ENCODE peak calls at places on chromosomes 6 and 20, in six cellular contexts. Q, K, C, Z, F and B are unnamed samples.

GRCh38 chr20:62742979-62743776 is 34.5 kb downstream of the NTSR1 start:
- DNase-seq in K (peak), Q (no peak), Z (no peak), C (no peak), F (no peak), B (peak)

GRCh38 chr20:309841-310644 is 12.7 kb downstream of the ZCCHC3 start:
- DNase-seq in F (peak), C (peak), Q (no peak), Z (no peak), K (peak), B (peak)

GRCh38 chr6:36269834-36270705 is at the start of gene PNPLA1:
- DNase-seq in Z (no peak), C (no peak), F (no peak), K (no peak), Q (peak), B (no peak)

GRCh38 chr6:32290886-32291450 is 67.1 kb upstream of the NOTCH4 start:
- DNase-seq in K (no peak), Q (no peak), F (no peak), C (peak), Z (peak), B (no peak)

GRCh38 chr6:11492444-11493300 is 44.9 kb upstream of the TMEM170B start:
- DNase-seq in K (no peak), Q (no peak), Z (no peak), F (no peak), C (no peak), B (no peak)

GRCh38 chr20:13799974-13800373 is 15.1 kb downstream of the NDUFAF5 start:
- DNase-seq in C (no peak), F (no peak), Q (no peak), Z (no peak), K (no peak), B (no peak)

GRCh38 chr20:9348746-9349145 is 165.6 kb upstream of the LAMP5 start:
- DNase-seq in K (no peak), Q (no peak), C (no peak), F (no peak), Z (no peak), B (no peak)

GRCh38 chr20:815914-816606 is 17.5 kb upstream of the FAM110A start:
- DNase-seq in Q (peak), C (peak), F (peak), Z (no peak), K (peak), B (peak)

GRCh38 chr6:41451039-41451438 is 95.1 kb upstream of the FOXP4 start:
- DNase-seq in K (no peak), Z (no peak), C (no peak), F (no peak), Q (peak), B (no peak)

GRCh38 chr20:57061058-57061900 is 205.2 kb downstream of the BMP7 start:
- DNase-seq in K (no peak), F (no peak), C (no peak), Z (no peak), Q (peak), B (no peak)

GRCh38 chr6:144999127-144999526 is 714.0 kb downstream of the UTRN start:
- DNase-seq in C (no peak), K (no peak), Q (no peak), Z (no peak), F (no peak), B (no peak)